ENCODE peak calls at places on chromosomes 11 and 22, in seven cellular contexts. T is activated B cell treated with CpG ODN at 0.5 μM for 24 hours, N is nephron progenitor cell, J is stomach, I is PC-3, H is MCF 10A, D is brain microvascular endothelial cell. P is an unnamed sample.

GRCh38 chr11:116427903-116428637 is 344.7 kb downstream of the BUD13 start:
- DNase-seq in T (no peak), I (peak), D (no peak), J (no peak), N (no peak), H (no peak), P (no peak)

GRCh38 chr11:35621620-35622019 is 3.4 kb downstream of the FJX1 start:
- DNase-seq in I (peak), J (no peak), N (no peak), D (no peak), T (no peak), H (peak), P (no peak)

GRCh38 chr11:90134420-90135003 is at the start of gene NAALAD2:
- DNase-seq in I (no peak), N (peak), J (no peak), D (peak), T (no peak), H (no peak), P (no peak)

GRCh38 chr11:46905806-46906205 is 12.5 kb downstream of the LRP4 start:
- DNase-seq in I (no peak), N (no peak), D (no peak), J (no peak), H (no peak), T (no peak), P (no peak)

GRCh38 chr11:1521382-1522080 is 35.0 kb upstream of the MOB2 start:
- DNase-seq in I (no peak), J (no peak), T (peak), D (no peak), N (no peak), H (no peak), P (no peak)

GRCh38 chr11:3644817-3645235 is at the start of gene ART1:
- DNase-seq in H (peak), J (no peak), N (no peak), I (peak), D (no peak), T (no peak), P (no peak)

GRCh38 chr11:109285465-109285864 is 136.5 kb upstream of the C11orf87 start:
- DNase-seq in H (no peak), D (no peak), T (no peak), I (no peak), J (no peak), N (no peak), P (no peak)

GRCh38 chr11:111663820-111664219 is 61.6 kb downstream of the SIK2 start:
- DNase-seq in D (peak), H (no peak), T (no peak), I (no peak), J (peak), N (no peak), P (no peak)

GRCh38 chr11:106446961-106447360 is 369.5 kb downstream of the AASDHPPT start:
- DNase-seq in I (peak), N (no peak), D (no peak), T (no peak), H (no peak), J (no peak), P (no peak)

GRCh38 chr11:72740562-72741428 is 11.4 kb downstream of the ARAP1 start:
- DNase-seq in I (no peak), N (no peak), D (no peak), T (no peak), H (no peak), J (no peak), P (no peak)

GRCh38 chr22:27434898-27435297 is 366.7 kb downstream of the MN1 start:
- DNase-seq in T (no peak), J (no peak), D (no peak), H (no peak), N (no peak), I (no peak), P (no peak)

GRCh38 chr11:11849127-11849746 is 7.5 kb downstream of the USP47 start:
- DNase-seq in H (peak), J (peak), N (peak), T (no peak), I (peak), D (peak), P (peak)

GRCh38 chr11:720642-721346 is 14.8 kb downstream of the EPS8L2 start:
- DNase-seq in D (no peak), J (peak), T (no peak), H (no peak), I (peak), N (peak), P (no peak)

GRCh38 chr11:45655347-45655756 is 10.1 kb downstream of the CHST1 start:
- DNase-seq in I (peak), N (peak), J (peak), D (peak), H (peak), T (peak), P (no peak)

GRCh38 chr22:45642966-45643365 is 28.7 kb upstream of the ATXN10 start:
- DNase-seq in I (no peak), J (no peak), N (no peak), D (no peak), T (no peak), H (no peak), P (no peak)

GRCh38 chr11:74004046-74004693 is 4.7 kb downstream of the UCP3 start:
- DNase-seq in I (no peak), N (no peak), T (no peak), H (no peak), J (no peak), D (no peak), P (peak)

DNA sequence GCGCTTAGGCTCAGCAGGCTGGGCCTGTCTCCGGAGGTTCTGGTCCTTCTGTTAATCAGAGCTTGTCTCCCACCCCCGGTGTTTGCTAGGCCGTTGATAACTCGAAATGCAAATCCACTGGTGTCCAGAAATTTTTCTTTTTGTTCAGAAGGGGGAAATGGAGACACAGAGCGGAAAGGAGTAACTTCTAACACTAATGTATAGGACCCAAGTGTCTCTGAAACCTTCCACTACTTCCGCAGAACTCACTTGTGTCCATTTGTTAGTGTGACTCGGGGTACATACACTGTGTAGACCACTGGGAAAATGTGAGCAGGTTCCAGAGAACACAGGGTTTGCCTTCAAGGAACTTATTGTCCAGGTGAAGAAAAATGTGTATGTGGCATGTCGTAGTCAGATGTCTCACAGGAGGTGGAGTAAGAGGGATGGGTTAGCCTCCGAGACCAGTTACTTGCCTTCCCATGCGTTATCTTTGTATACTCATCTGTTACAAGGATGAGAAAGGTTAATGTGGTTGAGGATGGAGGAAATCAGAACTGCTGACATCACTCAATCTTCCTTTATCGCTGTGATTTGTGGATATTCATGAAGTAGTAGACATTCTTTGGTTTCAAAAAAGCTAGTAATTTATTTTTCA is 823 bp downstream of the ARCN1 start:
- DNase-seq in I (peak), D (peak), T (no peak), J (no peak), H (peak), N (no peak), P (no peak)
- TF ChIP-seq CTCF in I (no peak), D (no peak), T (no peak), J (no peak), H (no peak), N (no peak), P (no peak)

GRCh38 chr11:77198440-77198849 is 70.4 kb downstream of the MYO7A start:
- DNase-seq in D (no peak), H (peak), I (peak), N (peak), T (peak), J (no peak), P (peak)
- TF ChIP-seq CTCF in D (peak), H (peak), I (peak), N (peak), T (no peak), J (no peak), P (no peak)

GRCh38 chr11:64090811-64091516 is 55.2 kb downstream of the FLRT1 start:
- DNase-seq in H (peak), I (no peak), T (no peak), J (no peak), D (no peak), N (no peak), P (no peak)
- TF ChIP-seq CTCF in H (no peak), I (peak), T (no peak), J (no peak), D (no peak), N (no peak), P (peak)

GRCh38 chr22:19599004-19599403 is 74.8 kb upstream of the CLDN5 start:
- DNase-seq in I (no peak), D (no peak), J (no peak), T (no peak), N (no peak), H (no peak), P (no peak)

GRCh38 chr22:19598054-19598855 is 74.0 kb upstream of the CLDN5 start:
- DNase-seq in T (no peak), N (no peak), I (peak), J (no peak), D (no peak), H (peak), P (no peak)

GRCh38 chr22:19597399-19597735 is 73.2 kb upstream of the CLDN5 start:
- DNase-seq in T (no peak), D (no peak), H (no peak), J (no peak), N (no peak), I (no peak), P (no peak)

GRCh38 chr22:19595532-19595931 is 71.3 kb upstream of the CLDN5 start:
- DNase-seq in T (no peak), J (no peak), N (no peak), D (no peak), H (no peak), I (no peak), P (no peak)

GRCh38 chr22:19596680-19597398 is 72.6 kb upstream of the CLDN5 start:
- DNase-seq in D (no peak), J (no peak), T (no peak), H (no peak), N (no peak), I (no peak), P (no peak)
- TF ChIP-seq CTCF in D (no peak), J (no peak), T (no peak), H (no peak), N (no peak), I (no peak), P (no peak)

GRCh38 chr11:118295834-118296454 is 8.6 kb upstream of the CD3E start:
- DNase-seq in I (peak), D (peak), J (peak), N (no peak), H (peak), T (no peak), P (no peak)
- TF ChIP-seq CTCF in I (peak), D (peak), J (no peak), N (peak), H (peak), T (peak), P (peak)

GRCh38 chr11:123741159-123741951 is at the start of gene ZNF202:
- DNase-seq in H (peak), I (peak), D (peak), N (peak), J (peak), T (peak), P (peak)
- TF ChIP-seq CTCF in H (no peak), I (no peak), D (peak), N (peak), J (no peak), T (no peak), P (peak)

GRCh38 chr22:44623771-44624510 is 78.1 kb upstream of the PRR5 start:
- DNase-seq in N (peak), I (peak), H (peak), J (no peak), D (peak), T (no peak), P (no peak)
- TF ChIP-seq CTCF in N (peak), I (peak), H (peak), J (no peak), D (peak), T (no peak), P (peak)

DNA sequence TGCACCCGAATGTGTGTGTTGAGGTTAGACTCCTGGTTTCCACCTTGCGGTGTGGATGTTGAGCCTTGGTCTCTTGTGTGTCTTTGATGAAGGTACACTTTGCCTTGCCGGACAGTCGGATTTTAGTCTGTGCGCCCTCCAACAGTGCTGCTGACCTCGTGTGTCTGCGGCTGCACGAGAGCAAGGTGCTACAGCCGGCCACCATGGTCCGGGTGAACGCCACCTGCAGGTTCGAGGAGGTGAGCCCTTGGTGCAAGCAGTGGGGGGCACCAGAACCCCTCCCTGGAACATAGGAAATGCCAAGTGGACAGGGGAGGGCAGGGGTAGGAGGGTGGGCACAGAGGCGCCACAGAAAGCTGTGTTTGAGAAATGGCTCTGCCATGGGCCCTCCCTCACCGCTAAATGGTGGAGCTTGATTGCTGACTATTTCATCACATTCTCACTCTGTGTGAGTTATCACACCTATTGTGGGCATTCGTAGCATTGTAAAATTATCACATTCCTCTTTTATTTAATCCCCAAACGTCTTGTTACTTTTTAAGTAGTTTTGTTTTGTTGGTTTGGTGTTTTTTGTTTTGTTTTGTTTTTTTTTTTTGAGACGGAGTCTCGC is 26.4 kb upstream of the PANX2 start:
- DNase-seq in N (no peak), T (no peak), D (no peak), I (no peak), J (no peak), H (no peak), P (no peak)
- TF ChIP-seq CTCF in N (no peak), T (no peak), D (no peak), I (no peak), J (no peak), H (no peak), P (no peak)

DNA sequence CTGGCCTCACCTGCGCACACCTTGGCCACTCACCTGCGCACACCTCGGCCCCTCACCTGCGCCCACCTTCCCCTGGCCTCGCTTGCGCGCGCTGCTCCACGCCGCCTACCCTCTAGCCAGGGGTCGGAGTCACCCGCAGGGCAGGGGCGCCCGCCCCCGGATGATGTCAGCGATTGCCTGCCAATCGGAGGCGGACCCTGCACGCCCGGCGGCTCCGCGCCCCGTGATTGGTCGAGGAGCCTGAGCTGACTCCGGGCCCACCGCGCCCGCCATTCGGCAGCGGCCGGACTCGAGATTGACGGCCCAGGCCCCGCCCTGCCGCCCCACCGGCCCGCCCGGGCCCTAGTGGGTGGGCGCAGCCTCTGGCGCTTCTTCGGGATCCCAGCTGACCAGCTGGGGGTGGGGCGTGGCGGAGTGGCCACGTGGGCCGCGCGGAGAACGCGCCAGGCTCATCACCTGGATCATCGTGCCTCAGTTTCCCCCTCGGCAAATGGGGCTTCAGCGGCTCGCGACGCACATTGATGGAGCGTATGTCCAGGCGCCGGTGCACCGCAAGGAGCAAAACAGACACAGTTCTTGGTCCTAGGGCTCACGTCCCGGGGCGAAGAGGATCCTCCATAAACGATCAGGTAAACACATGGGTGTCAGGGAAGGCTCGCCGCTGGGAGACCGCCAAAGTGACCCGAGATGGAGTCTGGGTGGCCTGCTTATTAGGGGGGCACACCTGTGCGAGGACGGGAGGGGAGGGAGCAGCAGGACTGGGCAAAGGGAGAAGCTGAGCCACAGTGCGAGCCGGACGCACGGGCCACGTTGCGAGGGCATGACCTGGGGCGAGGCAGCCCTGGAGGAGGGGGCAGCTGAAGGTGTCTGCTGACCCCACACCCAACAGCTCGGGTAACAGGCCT is at the start of gene DHCR7:
- DNase-seq in T (peak), N (peak), H (peak), J (peak), I (peak), D (peak), P (peak)
- TF ChIP-seq CTCF in T (no peak), N (no peak), H (no peak), J (no peak), I (no peak), D (no peak), P (no peak)

GRCh38 chr11:26287067-26287518 is 44.8 kb upstream of the ANO3 start:
- DNase-seq in H (no peak), T (no peak), I (peak), D (peak), J (no peak), N (no peak), P (no peak)

GRCh38 chr11:26283852-26284421 is 48.0 kb upstream of the ANO3 start:
- DNase-seq in H (no peak), T (no peak), D (no peak), I (no peak), J (no peak), N (no peak), P (no peak)

GRCh38 chr11:26285593-26285992 is 46.3 kb upstream of the ANO3 start:
- DNase-seq in D (no peak), J (no peak), T (no peak), N (no peak), I (no peak), H (no peak), P (no peak)

DNA sequence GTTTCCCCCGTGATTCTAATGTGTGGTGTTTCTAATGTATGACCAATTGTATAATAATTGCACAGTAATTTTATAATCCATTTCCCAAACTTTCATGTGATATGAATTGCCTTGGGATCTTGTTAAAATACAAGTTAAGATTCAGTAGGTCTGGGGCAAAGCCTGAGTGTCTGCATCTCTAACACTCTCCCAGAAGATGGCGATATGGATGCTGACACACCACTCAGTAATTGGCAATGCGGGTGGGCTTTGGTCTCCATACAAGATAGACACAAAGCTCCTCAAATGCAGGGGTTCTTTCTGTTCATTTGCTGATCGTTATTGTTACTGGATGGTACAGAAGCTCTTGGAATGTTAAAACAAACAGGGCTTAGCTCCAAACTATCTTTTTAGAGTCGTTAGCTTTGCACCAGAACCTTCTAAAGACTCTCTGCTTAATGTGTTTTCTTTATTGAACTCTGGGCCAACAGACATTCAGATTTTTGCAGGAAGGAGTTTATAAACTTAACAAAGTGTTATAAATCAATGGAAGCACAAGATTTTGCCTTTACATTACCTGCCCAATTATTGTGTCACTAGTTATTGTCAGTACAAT is 45.4 kb upstream of the ANO3 start:
- DNase-seq in T (no peak), I (peak), D (peak), N (peak), H (peak), J (no peak), P (no peak)
- TF ChIP-seq CTCF in T (no peak), I (peak), D (peak), N (peak), H (peak), J (no peak), P (no peak)